ENCODE peak calls at places on chromosome 6, in ten cellular contexts. E is right lobe of liver, J is esophagus squamous epithelium, O is endothelial cell of umbilical vein, V is IMR-90, G is uterus, H is body of pancreas, Y is stomach, C is ovary, L is spleen. Q is an unnamed sample.

GRCh38 chr6:3231213-3232016 is 4.0 kb upstream of the TUBB2B start:
- DNase-seq in E (peak; percentile 79), J (no peak), O (peak; percentile 46), V (peak; percentile 74), G (peak; percentile 74), H (peak; percentile 94), Y (peak; percentile 82), C (peak; percentile 63), L (no peak), Q (peak; percentile 41)

GRCh38 chr6:136753624-136754023 is 38.7 kb downstream of the MAP3K5 start:
- DNase-seq in E (no peak), J (no peak), O (no peak), V (no peak), G (no peak), H (no peak), Y (no peak), C (no peak), L (peak; percentile 75), Q (no peak)

GRCh38 chr6:151370509-151371078 is 20.8 kb downstream of the ZBTB2 start:
- DNase-seq in E (no peak), J (no peak), O (peak; percentile 42), V (peak; percentile 48), G (no peak), H (no peak), Y (no peak), C (no peak), L (no peak), Q (no peak)

GRCh38 chr6:132133734-132134490 is 182.7 kb upstream of the CCN2 start:
- DNase-seq in E (no peak), J (no peak), O (peak; percentile 90), V (peak; percentile 35), G (no peak), H (no peak), Y (no peak), C (no peak), L (no peak), Q (peak; percentile 15)

GRCh38 chr6:135575629-135576028 is 78.1 kb upstream of the AHI1 start:
- DNase-seq in E (no peak), J (no peak), O (no peak), V (no peak), G (no peak), H (no peak), Y (no peak), C (no peak), L (no peak), Q (no peak)

GRCh38 chr6:137892271-137892708 is 25.2 kb downstream of the TNFAIP3 start:
- DNase-seq in E (no peak), J (no peak), O (no peak), V (peak; percentile 87), G (no peak), H (no peak), Y (no peak), C (no peak), L (no peak), Q (no peak)

GRCh38 chr6:158040051-158040803 is 58.6 kb downstream of the SYNJ2 start:
- DNase-seq in E (no peak), J (no peak), O (peak; percentile 99), V (peak; percentile 100), G (peak; percentile 57), H (no peak), Y (no peak), C (peak; percentile 49), L (no peak), Q (peak; percentile 8)

GRCh38 chr6:147735924-147736323 is 227.4 kb downstream of the SAMD5 start:
- DNase-seq in E (no peak), J (no peak), O (no peak), V (no peak), G (no peak), H (no peak), Y (no peak), C (no peak), L (no peak), Q (no peak)

DNA sequence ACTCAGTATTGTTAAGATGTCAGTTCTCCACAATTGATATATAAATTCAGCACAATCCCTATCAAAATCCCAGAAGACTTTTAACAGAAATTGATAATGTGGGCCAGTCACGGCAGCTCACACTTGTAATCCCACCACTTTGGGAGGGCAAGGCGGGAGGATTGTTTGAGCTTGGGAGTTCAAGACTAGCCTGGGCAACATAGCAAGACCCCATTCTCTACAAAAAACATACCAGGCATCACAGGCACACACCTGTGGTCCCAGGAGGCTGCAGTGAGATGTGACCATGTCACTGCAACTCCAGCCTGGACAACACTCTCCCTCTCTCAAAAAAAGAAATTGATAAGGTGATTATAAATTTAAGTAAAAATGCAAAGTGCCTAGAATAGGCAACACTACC is 90.9 kb downstream of the PDSS2 start:
- DNase-seq in E (no peak), J (no peak), O (no peak), V (no peak), G (no peak), H (no peak), Y (no peak), C (no peak), L (no peak), Q (no peak)
- H3K27me3 ChIP-seq in E (no peaks in the 10 kb centered on the region), J (no peaks in the 10 kb centered on the region), O (no peaks in the 10 kb centered on the region), V (no peaks in the 10 kb centered on the region), G (no peaks in the 10 kb centered on the region), H (no peaks in the 10 kb centered on the region), Y (no peaks in the 10 kb centered on the region), C (no peaks in the 10 kb centered on the region), L (no peaks in the 10 kb centered on the region), Q (no peaks in the 10 kb centered on the region)

GRCh38 chr6:27893059-27893835 is 18.9 kb downstream of the OR2B2 start:
- DNase-seq in E (peak; percentile 91), J (peak; percentile 31), O (peak; percentile 98), V (peak; percentile 99), G (peak; percentile 28), H (peak; percentile 80), Y (peak; percentile 92), C (peak; percentile 48), L (peak; percentile 95), Q (peak; percentile 56)

GRCh38 chr6:27896398-27896796 is 15.8 kb downstream of the OR2B2 start:
- DNase-seq in E (no peak), J (no peak), O (no peak), V (no peak), G (no peak), H (no peak), Y (no peak), C (no peak), L (no peak), Q (no peak)

GRCh38 chr6:27892596-27893058 is 19.6 kb downstream of the OR2B2 start:
- DNase-seq in E (no peak), J (no peak), O (no peak), V (peak; percentile 27), G (no peak), H (no peak), Y (no peak), C (no peak), L (no peak), Q (no peak)

GRCh38 chr6:27893836-27894807 is 18.1 kb downstream of the OR2B2 start:
- DNase-seq in E (peak; percentile 86), J (peak; percentile 41), O (peak; percentile 92), V (peak; percentile 94), G (peak; percentile 84), H (peak; percentile 81), Y (peak; percentile 81), C (peak; percentile 83), L (peak; percentile 88), Q (peak; percentile 83)

DNA sequence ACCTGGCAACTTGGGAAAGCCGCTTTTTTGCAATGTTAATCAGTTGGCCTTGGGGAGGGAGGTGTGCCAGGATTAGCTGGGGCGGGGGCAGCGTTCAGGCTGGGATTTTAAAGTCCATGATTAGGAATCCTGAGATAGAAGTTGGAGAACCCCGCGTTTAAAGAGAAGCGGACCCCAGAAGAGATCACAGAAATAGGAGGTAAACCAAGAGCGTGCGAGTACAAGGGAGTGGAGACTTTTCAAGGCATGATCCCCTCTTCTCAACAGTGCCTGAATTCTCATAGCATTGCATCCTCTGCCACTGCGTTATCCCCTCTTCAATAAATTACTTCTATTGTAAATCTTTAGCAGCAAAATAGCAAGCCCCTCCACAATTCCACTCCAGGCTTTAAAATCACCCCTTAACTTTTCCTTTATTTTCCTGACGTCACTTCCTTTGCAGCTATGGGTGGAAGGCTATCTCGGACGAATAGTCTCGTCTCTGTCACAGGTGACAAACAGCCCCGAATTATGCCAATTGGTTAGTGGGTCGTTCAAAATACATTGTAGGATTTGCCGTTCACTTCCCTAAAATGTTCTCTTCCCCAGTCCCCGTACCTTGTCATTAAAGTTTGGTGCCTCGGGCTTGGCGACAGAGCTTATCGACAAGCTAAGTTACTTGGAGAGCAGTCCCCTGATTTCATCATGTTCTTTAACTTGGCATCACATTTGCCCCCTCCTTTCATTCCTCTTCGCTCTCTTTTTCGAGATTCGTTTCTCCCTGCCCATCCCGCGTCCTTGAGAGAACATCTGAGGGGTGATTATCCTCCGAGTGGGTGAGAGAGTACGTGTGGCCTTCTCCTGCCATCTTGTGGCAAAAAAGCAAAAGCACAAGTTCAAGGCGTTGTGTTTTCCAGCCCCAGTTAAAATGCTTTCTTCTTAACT is 17.1 kb downstream of the OR2B2 start:
- DNase-seq in E (no peak), J (no peak), O (peak; percentile 91), V (peak; percentile 88), G (peak; percentile 47), H (peak; percentile 58), Y (peak; percentile 49), C (peak; percentile 52), L (no peak), Q (peak; percentile 43)
- TF ChIP-seq POLR2A in E (peak; percentile 23), J (no peak), O (peak; percentile 60), V (no peak), G (no peak), H (peak; percentile 16), Y (no peak), C (peak; percentile 32), L (no peak), Q (no peak)

DNA sequence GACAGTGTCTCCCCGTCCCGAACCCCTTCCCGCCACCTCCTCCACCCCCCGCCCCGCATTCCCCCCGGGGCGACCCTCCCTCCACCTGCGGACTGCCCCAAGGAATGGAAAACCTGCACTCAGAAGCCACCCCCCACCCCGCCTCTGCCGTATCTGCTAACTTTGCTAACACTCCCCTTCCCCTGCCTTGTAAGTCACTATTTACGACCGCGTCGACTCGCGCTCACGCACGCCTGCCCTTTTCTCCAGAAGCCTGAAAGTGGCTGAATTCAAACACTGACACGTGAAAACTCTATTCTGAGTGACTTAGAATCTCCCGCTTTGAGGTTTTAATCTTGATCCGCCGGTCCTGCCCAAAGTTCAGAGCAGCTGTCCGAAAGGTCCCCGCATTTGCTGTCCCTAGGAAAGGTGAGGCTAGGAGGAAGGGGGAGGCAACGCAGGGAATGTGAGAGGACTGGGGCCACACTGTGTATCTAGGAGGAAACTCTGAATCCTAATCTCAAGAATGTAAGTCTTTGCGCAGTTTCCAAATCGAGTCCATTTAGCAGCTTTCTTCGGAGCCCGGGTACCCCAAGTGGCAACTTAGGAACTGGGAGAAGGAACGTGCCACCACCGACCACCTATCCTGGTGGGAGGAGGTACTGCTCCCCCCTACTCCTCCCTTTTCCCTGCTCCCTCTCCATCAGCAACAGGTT is 9.3 kb upstream of the POU3F2 start:
- DNase-seq in E (no peak), J (no peak), O (no peak), V (no peak), G (no peak), H (no peak), Y (no peak), C (no peak), L (no peak), Q (no peak)
- H3K27me3 ChIP-seq in E (peaks cover 6% of the 10 kb centered on the region), J (peaks cover 42% of the 10 kb centered on the region), O (peaks cover 72% of the 10 kb centered on the region), V (peaks cover 65% of the 10 kb centered on the region), G (peaks cover 78% of the 10 kb centered on the region), H (no peaks in the 10 kb centered on the region), Y (peaks cover 84% of the 10 kb centered on the region), C (no peaks in the 10 kb centered on the region), L (peaks cover 100% of the 10 kb centered on the region), Q (peaks cover 72% of the 10 kb centered on the region)

DNA sequence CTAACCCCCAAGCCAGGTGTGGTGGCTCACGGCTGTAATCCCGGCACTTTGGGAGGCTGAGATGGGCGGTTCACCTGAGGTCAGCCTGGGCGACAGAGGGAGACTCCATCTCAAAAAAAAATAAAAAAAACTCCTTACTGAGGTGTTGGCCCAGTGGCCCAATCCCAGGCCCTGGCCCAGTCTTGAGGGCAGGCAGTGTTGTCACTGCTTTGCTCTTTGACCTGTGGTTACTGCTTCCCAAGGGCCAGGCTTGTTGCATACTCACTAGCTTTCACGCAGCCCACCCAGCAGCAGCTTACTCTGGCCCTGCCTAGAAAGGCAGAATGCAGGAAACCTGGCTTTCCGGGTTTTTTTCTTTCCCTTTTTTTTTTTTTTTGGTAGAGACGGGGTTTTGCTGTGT is 13.2 kb downstream of the CNPY3 start:
- DNase-seq in E (peak; percentile 75), J (no peak), O (no peak), V (no peak), G (no peak), H (no peak), Y (no peak), C (no peak), L (no peak), Q (no peak)
- TF ChIP-seq POLR2A in E (no peak), J (no peak), O (no peak), V (no peak), G (no peak), H (no peak), Y (no peak), C (no peak), L (no peak), Q (no peak)